ENCODE peak calls at places on chromosomes 1 and 21, in four cellular contexts. L is fibroblast of lung, E is cardiac muscle cell, S is upper lobe of right lung. A is an unnamed sample. For H3K36me3 and H3K9me3, the result is how much of the 10 kb centered on the place peaks cover.

GRCh38 chr1:30907641-30908445 is 715 bp downstream of the SDC3 start:
- DNase-seq in L (no peak), E (no peak), S (peak), A (peak)

GRCh38 chr1:151292207-151293030 is 10.3 kb downstream of the ZNF687 start:
- DNase-seq in L (no peak), E (no peak), S (no peak), A (no peak)

GRCh38 chr1:87024936-87025537 is 110.6 kb downstream of the HS2ST1 start:
- DNase-seq in E (peak), S (no peak), L (peak), A (no peak)

GRCh38 chr1:86704456-86704971 is at the start of gene SH3GLB1:
- DNase-seq in L (peak), E (peak), S (peak), A (peak)

GRCh38 chr1:205249651-205250050 is 21.9 kb downstream of the TMCC2 start:
- DNase-seq in S (no peak), E (no peak), L (no peak), A (no peak)

GRCh38 chr21:34037446-34037845 is 35.9 kb upstream of the MRPS6 start:
- DNase-seq in S (no peak), E (peak), L (peak), A (no peak)

GRCh38 chr1:76620371-76620770 is 246.9 kb upstream of the ST6GALNAC5 start:
- DNase-seq in L (no peak), E (no peak), S (no peak), A (no peak)

GRCh38 chr21:28537371-28538079 is 455.2 kb downstream of the LTN1 start:
- DNase-seq in S (no peak), L (peak), E (no peak), A (no peak)

GRCh38 chr1:241125297-241125696 is 231.7 kb downstream of the RGS7 start:
- DNase-seq in L (no peak), S (no peak), E (no peak), A (no peak)

GRCh38 chr1:14738647-14739046 is 140.2 kb downstream of the KAZN start:
- DNase-seq in E (no peak), S (no peak), L (no peak), A (no peak)

GRCh38 chr1:229247871-229248270 is 23.0 kb upstream of the RAB4A start:
- DNase-seq in S (no peak), L (no peak), E (no peak), A (no peak)

GRCh38 chr1:77412069-77412793 is 130.4 kb downstream of the AK5 start:
- DNase-seq in S (no peak), E (peak), L (peak), A (no peak)

GRCh38 chr1:227318852-227319607 is 738 bp upstream of the CDC42BPA start:
- DNase-seq in E (peak), L (peak), S (peak), A (peak)

GRCh38 chr1:42913426-42914091 is 45.1 kb downstream of the SLC2A1 start:
- DNase-seq in L (peak), E (peak), S (no peak), A (no peak)

DNA sequence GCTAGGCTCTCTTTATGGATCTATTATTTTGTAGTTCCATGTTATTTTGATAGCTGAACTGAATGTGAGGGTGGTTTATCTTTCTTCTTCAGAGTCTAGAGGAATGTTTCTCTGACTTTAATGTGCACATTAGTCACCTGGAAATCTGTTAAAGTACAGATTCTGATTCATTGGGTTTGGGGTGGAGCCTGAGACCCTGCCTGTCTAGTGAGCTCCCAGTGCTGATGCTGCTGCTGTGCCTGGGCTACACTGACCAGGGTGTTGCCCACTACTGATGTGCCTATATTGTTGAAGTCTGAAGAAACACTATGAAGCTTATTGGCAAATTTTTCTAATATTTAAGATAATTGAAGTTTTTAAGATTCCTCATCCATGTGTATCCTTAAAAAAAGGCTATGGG is 35.9 kb downstream of the CD46 start:
- DNase-seq in E (no peak), L (peak), S (no peak), A (no peak)
- H3K36me3 ChIP-seq in E (under half), L (under half), S (half or more), A (under half)

DNA sequence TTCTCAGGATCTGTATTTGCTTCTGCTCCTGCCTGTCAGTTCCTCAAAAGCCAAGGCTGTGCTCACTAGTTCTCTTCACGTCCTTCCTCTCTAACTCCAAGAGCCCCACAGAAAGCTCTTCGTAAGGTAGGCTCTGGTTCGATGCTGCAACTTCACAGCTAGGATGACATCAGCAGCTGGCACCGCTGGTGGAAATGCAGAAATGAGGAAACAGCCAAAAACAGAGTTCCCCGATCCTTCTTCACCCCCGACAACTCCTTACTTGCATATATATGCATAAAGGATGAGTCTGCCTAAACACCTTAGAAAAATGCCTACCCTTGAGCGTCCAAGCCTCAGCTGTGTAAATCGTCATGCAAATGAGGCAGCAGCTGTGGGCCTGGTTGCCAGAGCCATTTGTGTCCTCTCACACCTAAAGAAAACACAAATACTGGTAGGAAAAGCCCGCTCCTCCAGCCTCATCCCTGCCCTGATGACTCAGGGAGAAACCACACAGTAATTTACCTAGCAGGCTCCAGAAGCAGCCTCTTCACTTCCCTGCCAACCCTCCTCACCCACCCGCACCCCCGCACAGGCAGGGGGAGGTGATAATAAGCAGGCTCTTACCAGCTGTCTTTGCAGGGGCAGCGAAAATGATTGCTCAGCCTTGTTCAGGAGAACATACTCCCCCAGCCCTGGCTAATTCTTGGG is 28.2 kb downstream of the BATF3 start:
- DNase-seq in E (peak), S (no peak), L (peak), A (no peak)
- H3K4me3 ChIP-seq in E (no peak), S (no peak), L (no peak), A (no peak)

GRCh38 chr21:10575311-10575667 is 53.9 kb downstream of the TPTE start:
- DNase-seq in E (no peak), S (no peak), L (no peak), A (no peak)
- H3K9me3 ChIP-seq in E (under half), S (under half), L (under half), A (under half)

GRCh38 chr1:36223373-36223995 is 759 bp upstream of the THRAP3 start:
- DNase-seq in S (no peak), E (peak), L (peak), A (no peak)
- H3K36me3 ChIP-seq in S (under half), E (under half), L (under half), A (under half)